ENCODE peak calls at places on chromosome 17, in eight cellular contexts. One of them, this sample, is unnamed.

GRCh38 chr17:82350182-82351030 is 8.6 kb upstream of the TEX19 start:
- DNase-seq in stimulated activated CD4-positive, alpha-beta T cell treated with anti-CD3 and anti-CD28 coated beads, Interleukin-4, amount 100 ng/mL, for 24 hours: peak; percentile 54
- DNase-seq in stimulated activated CD8-positive, alpha-beta memory T cell treated with anti-CD3 and anti-CD28 coated beads, Interleukin-4, amount 100 ng/mL, for 24 hours: peak; percentile 34
- DNase-seq in AML-193: peak; percentile 74
- DNase-seq in PC-9: peak; percentile 43
- DNase-seq in AG08395: no peak
- DNase-seq in transverse colon: peak; percentile 58
- DNase-seq in right lobe of liver: no peak
- DNase-seq in this sample: peak; percentile 44

GRCh38 chr17:59381716-59382570 is 50.5 kb downstream of the YPEL2 start:
- DNase-seq in stimulated activated CD4-positive, alpha-beta T cell treated with anti-CD3 and anti-CD28 coated beads, Interleukin-4, amount 100 ng/mL, for 24 hours: no peak
- DNase-seq in stimulated activated CD8-positive, alpha-beta memory T cell treated with anti-CD3 and anti-CD28 coated beads, Interleukin-4, amount 100 ng/mL, for 24 hours: no peak
- DNase-seq in AML-193: no peak
- DNase-seq in PC-9: no peak
- DNase-seq in AG08395: no peak
- DNase-seq in transverse colon: peak; percentile 76
- DNase-seq in right lobe of liver: peak; percentile 63
- DNase-seq in this sample: no peak

GRCh38 chr17:48134912-48135480 is 27.4 kb downstream of the SNX11 start:
- DNase-seq in stimulated activated CD4-positive, alpha-beta T cell treated with anti-CD3 and anti-CD28 coated beads, Interleukin-4, amount 100 ng/mL, for 24 hours: no peak
- DNase-seq in stimulated activated CD8-positive, alpha-beta memory T cell treated with anti-CD3 and anti-CD28 coated beads, Interleukin-4, amount 100 ng/mL, for 24 hours: no peak
- DNase-seq in AML-193: peak; percentile 12
- DNase-seq in PC-9: no peak
- DNase-seq in AG08395: no peak
- DNase-seq in transverse colon: no peak
- DNase-seq in right lobe of liver: no peak
- DNase-seq in this sample: no peak

GRCh38 chr17:40646791-40647548 is 648 bp downstream of the SMARCE1 start:
- DNase-seq in stimulated activated CD4-positive, alpha-beta T cell treated with anti-CD3 and anti-CD28 coated beads, Interleukin-4, amount 100 ng/mL, for 24 hours: peak; percentile 39
- DNase-seq in stimulated activated CD8-positive, alpha-beta memory T cell treated with anti-CD3 and anti-CD28 coated beads, Interleukin-4, amount 100 ng/mL, for 24 hours: no peak
- DNase-seq in AML-193: peak; percentile 42
- DNase-seq in PC-9: no peak
- DNase-seq in AG08395: peak; percentile 49
- DNase-seq in transverse colon: no peak
- DNase-seq in right lobe of liver: no peak
- DNase-seq in this sample: no peak

GRCh38 chr17:17670701-17671319 is 10.4 kb upstream of the RAI1 start:
- DNase-seq in stimulated activated CD4-positive, alpha-beta T cell treated with anti-CD3 and anti-CD28 coated beads, Interleukin-4, amount 100 ng/mL, for 24 hours: no peak
- DNase-seq in stimulated activated CD8-positive, alpha-beta memory T cell treated with anti-CD3 and anti-CD28 coated beads, Interleukin-4, amount 100 ng/mL, for 24 hours: no peak
- DNase-seq in AML-193: no peak
- DNase-seq in PC-9: no peak
- DNase-seq in AG08395: no peak
- DNase-seq in transverse colon: no peak
- DNase-seq in right lobe of liver: no peak
- DNase-seq in this sample: no peak

GRCh38 chr17:27533874-27534815 is 77.9 kb downstream of the KSR1 start:
- DNase-seq in stimulated activated CD4-positive, alpha-beta T cell treated with anti-CD3 and anti-CD28 coated beads, Interleukin-4, amount 100 ng/mL, for 24 hours: no peak
- DNase-seq in stimulated activated CD8-positive, alpha-beta memory T cell treated with anti-CD3 and anti-CD28 coated beads, Interleukin-4, amount 100 ng/mL, for 24 hours: no peak
- DNase-seq in AML-193: no peak
- DNase-seq in PC-9: peak; percentile 34
- DNase-seq in AG08395: peak; percentile 93
- DNase-seq in transverse colon: peak; percentile 33
- DNase-seq in right lobe of liver: no peak
- DNase-seq in this sample: no peak

GRCh38 chr17:45857977-45858708 is 13.5 kb downstream of the SPPL2C start:
- DNase-seq in stimulated activated CD4-positive, alpha-beta T cell treated with anti-CD3 and anti-CD28 coated beads, Interleukin-4, amount 100 ng/mL, for 24 hours: no peak
- DNase-seq in stimulated activated CD8-positive, alpha-beta memory T cell treated with anti-CD3 and anti-CD28 coated beads, Interleukin-4, amount 100 ng/mL, for 24 hours: no peak
- DNase-seq in AML-193: no peak
- DNase-seq in PC-9: peak; percentile 30
- DNase-seq in AG08395: peak; percentile 33
- DNase-seq in transverse colon: no peak
- DNase-seq in right lobe of liver: no peak
- DNase-seq in this sample: no peak

GRCh38 chr17:76273923-76274558 is 8.9 kb downstream of the UBALD2 start:
- DNase-seq in stimulated activated CD4-positive, alpha-beta T cell treated with anti-CD3 and anti-CD28 coated beads, Interleukin-4, amount 100 ng/mL, for 24 hours: no peak
- DNase-seq in stimulated activated CD8-positive, alpha-beta memory T cell treated with anti-CD3 and anti-CD28 coated beads, Interleukin-4, amount 100 ng/mL, for 24 hours: no peak
- DNase-seq in AML-193: no peak
- DNase-seq in PC-9: no peak
- DNase-seq in AG08395: no peak
- DNase-seq in transverse colon: no peak
- DNase-seq in right lobe of liver: no peak
- DNase-seq in this sample: no peak

GRCh38 chr17:30095507-30096244 is 20.9 kb upstream of the NSRP1 start:
- DNase-seq in stimulated activated CD4-positive, alpha-beta T cell treated with anti-CD3 and anti-CD28 coated beads, Interleukin-4, amount 100 ng/mL, for 24 hours: no peak
- DNase-seq in stimulated activated CD8-positive, alpha-beta memory T cell treated with anti-CD3 and anti-CD28 coated beads, Interleukin-4, amount 100 ng/mL, for 24 hours: no peak
- DNase-seq in AML-193: peak; percentile 79
- DNase-seq in PC-9: peak; percentile 33
- DNase-seq in AG08395: peak; percentile 75
- DNase-seq in transverse colon: no peak
- DNase-seq in right lobe of liver: no peak
- DNase-seq in this sample: no peak

GRCh38 chr17:48246623-48247022 is 139.1 kb downstream of the SNX11 start:
- DNase-seq in stimulated activated CD4-positive, alpha-beta T cell treated with anti-CD3 and anti-CD28 coated beads, Interleukin-4, amount 100 ng/mL, for 24 hours: no peak
- DNase-seq in stimulated activated CD8-positive, alpha-beta memory T cell treated with anti-CD3 and anti-CD28 coated beads, Interleukin-4, amount 100 ng/mL, for 24 hours: no peak
- DNase-seq in AML-193: no peak
- DNase-seq in PC-9: no peak
- DNase-seq in AG08395: no peak
- DNase-seq in transverse colon: no peak
- DNase-seq in right lobe of liver: no peak
- DNase-seq in this sample: no peak

GRCh38 chr17:10107320-10108165 is 90.9 kb downstream of the GAS7 start:
- DNase-seq in stimulated activated CD4-positive, alpha-beta T cell treated with anti-CD3 and anti-CD28 coated beads, Interleukin-4, amount 100 ng/mL, for 24 hours: no peak
- DNase-seq in stimulated activated CD8-positive, alpha-beta memory T cell treated with anti-CD3 and anti-CD28 coated beads, Interleukin-4, amount 100 ng/mL, for 24 hours: no peak
- DNase-seq in AML-193: no peak
- DNase-seq in PC-9: no peak
- DNase-seq in AG08395: no peak
- DNase-seq in transverse colon: no peak
- DNase-seq in right lobe of liver: peak; percentile 58
- DNase-seq in this sample: no peak

GRCh38 chr17:77287432-77288068 is 146.8 kb downstream of the SEC14L1 start:
- DNase-seq in stimulated activated CD4-positive, alpha-beta T cell treated with anti-CD3 and anti-CD28 coated beads, Interleukin-4, amount 100 ng/mL, for 24 hours: no peak
- DNase-seq in stimulated activated CD8-positive, alpha-beta memory T cell treated with anti-CD3 and anti-CD28 coated beads, Interleukin-4, amount 100 ng/mL, for 24 hours: no peak
- DNase-seq in AML-193: no peak
- DNase-seq in PC-9: peak; percentile 81
- DNase-seq in AG08395: peak; percentile 93
- DNase-seq in transverse colon: peak; percentile 70
- DNase-seq in right lobe of liver: peak; percentile 86
- DNase-seq in this sample: no peak

GRCh38 chr17:6456321-6456720 is 12.1 kb downstream of the PIMREG start:
- DNase-seq in stimulated activated CD4-positive, alpha-beta T cell treated with anti-CD3 and anti-CD28 coated beads, Interleukin-4, amount 100 ng/mL, for 24 hours: no peak
- DNase-seq in stimulated activated CD8-positive, alpha-beta memory T cell treated with anti-CD3 and anti-CD28 coated beads, Interleukin-4, amount 100 ng/mL, for 24 hours: no peak
- DNase-seq in AML-193: no peak
- DNase-seq in PC-9: no peak
- DNase-seq in AG08395: no peak
- DNase-seq in transverse colon: no peak
- DNase-seq in right lobe of liver: peak; percentile 30
- DNase-seq in this sample: no peak

GRCh38 chr17:57552114-57552601 is 192.9 kb downstream of the CCDC182 start:
- DNase-seq in stimulated activated CD4-positive, alpha-beta T cell treated with anti-CD3 and anti-CD28 coated beads, Interleukin-4, amount 100 ng/mL, for 24 hours: peak; percentile 11
- DNase-seq in stimulated activated CD8-positive, alpha-beta memory T cell treated with anti-CD3 and anti-CD28 coated beads, Interleukin-4, amount 100 ng/mL, for 24 hours: no peak
- DNase-seq in AML-193: no peak
- DNase-seq in PC-9: no peak
- DNase-seq in AG08395: peak; percentile 17
- DNase-seq in transverse colon: peak; percentile 39
- DNase-seq in right lobe of liver: no peak
- DNase-seq in this sample: no peak

GRCh38 chr17:46216682-46217081 is 23.5 kb upstream of the KANSL1 start:
- DNase-seq in stimulated activated CD4-positive, alpha-beta T cell treated with anti-CD3 and anti-CD28 coated beads, Interleukin-4, amount 100 ng/mL, for 24 hours: no peak
- DNase-seq in stimulated activated CD8-positive, alpha-beta memory T cell treated with anti-CD3 and anti-CD28 coated beads, Interleukin-4, amount 100 ng/mL, for 24 hours: no peak
- DNase-seq in AML-193: no peak
- DNase-seq in PC-9: no peak
- DNase-seq in AG08395: no peak
- DNase-seq in transverse colon: no peak
- DNase-seq in right lobe of liver: no peak
- DNase-seq in this sample: no peak

GRCh38 chr17:64007838-64008282 is 9.7 kb downstream of the PRR29 start:
- DNase-seq in stimulated activated CD4-positive, alpha-beta T cell treated with anti-CD3 and anti-CD28 coated beads, Interleukin-4, amount 100 ng/mL, for 24 hours: no peak
- DNase-seq in stimulated activated CD8-positive, alpha-beta memory T cell treated with anti-CD3 and anti-CD28 coated beads, Interleukin-4, amount 100 ng/mL, for 24 hours: no peak
- DNase-seq in AML-193: no peak
- DNase-seq in PC-9: no peak
- DNase-seq in AG08395: no peak
- DNase-seq in transverse colon: no peak
- DNase-seq in right lobe of liver: no peak
- DNase-seq in this sample: no peak

GRCh38 chr17:6755731-6756184 is at the start of gene XAF1:
- DNase-seq in stimulated activated CD4-positive, alpha-beta T cell treated with anti-CD3 and anti-CD28 coated beads, Interleukin-4, amount 100 ng/mL, for 24 hours: peak; percentile 40
- DNase-seq in stimulated activated CD8-positive, alpha-beta memory T cell treated with anti-CD3 and anti-CD28 coated beads, Interleukin-4, amount 100 ng/mL, for 24 hours: peak; percentile 12
- DNase-seq in AML-193: peak; percentile 13
- DNase-seq in PC-9: peak; percentile 32
- DNase-seq in AG08395: peak; percentile 27
- DNase-seq in transverse colon: peak; percentile 52
- DNase-seq in right lobe of liver: no peak
- DNase-seq in this sample: peak; percentile 30

GRCh38 chr17:8015957-8016631 is 13.7 kb downstream of the GUCY2D start:
- DNase-seq in stimulated activated CD4-positive, alpha-beta T cell treated with anti-CD3 and anti-CD28 coated beads, Interleukin-4, amount 100 ng/mL, for 24 hours: peak; percentile 14
- DNase-seq in stimulated activated CD8-positive, alpha-beta memory T cell treated with anti-CD3 and anti-CD28 coated beads, Interleukin-4, amount 100 ng/mL, for 24 hours: no peak
- DNase-seq in AML-193: no peak
- DNase-seq in PC-9: peak; percentile 47
- DNase-seq in AG08395: no peak
- DNase-seq in transverse colon: peak; percentile 63
- DNase-seq in right lobe of liver: no peak
- DNase-seq in this sample: peak; percentile 17

GRCh38 chr17:61251939-61252865 is 147.4 kb upstream of the TBX2 start:
- DNase-seq in stimulated activated CD4-positive, alpha-beta T cell treated with anti-CD3 and anti-CD28 coated beads, Interleukin-4, amount 100 ng/mL, for 24 hours: no peak
- DNase-seq in stimulated activated CD8-positive, alpha-beta memory T cell treated with anti-CD3 and anti-CD28 coated beads, Interleukin-4, amount 100 ng/mL, for 24 hours: no peak
- DNase-seq in AML-193: peak; percentile 100
- DNase-seq in PC-9: no peak
- DNase-seq in AG08395: peak; percentile 84
- DNase-seq in transverse colon: peak; percentile 84
- DNase-seq in right lobe of liver: peak; percentile 81
- DNase-seq in this sample: no peak

GRCh38 chr17:43713494-43714162 is 45.0 kb downstream of the SOST start:
- DNase-seq in stimulated activated CD4-positive, alpha-beta T cell treated with anti-CD3 and anti-CD28 coated beads, Interleukin-4, amount 100 ng/mL, for 24 hours: no peak
- DNase-seq in stimulated activated CD8-positive, alpha-beta memory T cell treated with anti-CD3 and anti-CD28 coated beads, Interleukin-4, amount 100 ng/mL, for 24 hours: no peak
- DNase-seq in AML-193: no peak
- DNase-seq in PC-9: peak; percentile 54
- DNase-seq in AG08395: peak; percentile 57
- DNase-seq in transverse colon: no peak
- DNase-seq in right lobe of liver: no peak
- DNase-seq in this sample: peak; percentile 37

GRCh38 chr17:8110456-8110804 is 7.9 kb downstream of the ALOXE3 start:
- DNase-seq in stimulated activated CD4-positive, alpha-beta T cell treated with anti-CD3 and anti-CD28 coated beads, Interleukin-4, amount 100 ng/mL, for 24 hours: no peak
- DNase-seq in stimulated activated CD8-positive, alpha-beta memory T cell treated with anti-CD3 and anti-CD28 coated beads, Interleukin-4, amount 100 ng/mL, for 24 hours: no peak
- DNase-seq in AML-193: no peak
- DNase-seq in PC-9: no peak
- DNase-seq in AG08395: no peak
- DNase-seq in transverse colon: no peak
- DNase-seq in right lobe of liver: no peak
- DNase-seq in this sample: no peak

GRCh38 chr17:48254896-48255295 is 147.3 kb downstream of the SNX11 start:
- DNase-seq in stimulated activated CD4-positive, alpha-beta T cell treated with anti-CD3 and anti-CD28 coated beads, Interleukin-4, amount 100 ng/mL, for 24 hours: no peak
- DNase-seq in stimulated activated CD8-positive, alpha-beta memory T cell treated with anti-CD3 and anti-CD28 coated beads, Interleukin-4, amount 100 ng/mL, for 24 hours: no peak
- DNase-seq in AML-193: no peak
- DNase-seq in PC-9: no peak
- DNase-seq in AG08395: peak; percentile 9
- DNase-seq in transverse colon: no peak
- DNase-seq in right lobe of liver: no peak
- DNase-seq in this sample: no peak

GRCh38 chr17:2050246-2050866 is 4.5 kb upstream of the HIC1 start:
- DNase-seq in stimulated activated CD4-positive, alpha-beta T cell treated with anti-CD3 and anti-CD28 coated beads, Interleukin-4, amount 100 ng/mL, for 24 hours: peak; percentile 71
- DNase-seq in stimulated activated CD8-positive, alpha-beta memory T cell treated with anti-CD3 and anti-CD28 coated beads, Interleukin-4, amount 100 ng/mL, for 24 hours: peak; percentile 54
- DNase-seq in AML-193: no peak
- DNase-seq in PC-9: peak; percentile 55
- DNase-seq in AG08395: peak; percentile 65
- DNase-seq in transverse colon: peak; percentile 68
- DNase-seq in right lobe of liver: peak; percentile 71
- DNase-seq in this sample: peak; percentile 70

GRCh38 chr17:13351046-13351445 is 250.7 kb downstream of the HS3ST3A1 start:
- DNase-seq in stimulated activated CD4-positive, alpha-beta T cell treated with anti-CD3 and anti-CD28 coated beads, Interleukin-4, amount 100 ng/mL, for 24 hours: no peak
- DNase-seq in stimulated activated CD8-positive, alpha-beta memory T cell treated with anti-CD3 and anti-CD28 coated beads, Interleukin-4, amount 100 ng/mL, for 24 hours: no peak
- DNase-seq in AML-193: no peak
- DNase-seq in PC-9: no peak
- DNase-seq in AG08395: peak; percentile 39
- DNase-seq in transverse colon: no peak
- DNase-seq in right lobe of liver: no peak
- DNase-seq in this sample: no peak

GRCh38 chr17:36934759-36935630 is 2.3 kb upstream of the LHX1 start:
- DNase-seq in stimulated activated CD4-positive, alpha-beta T cell treated with anti-CD3 and anti-CD28 coated beads, Interleukin-4, amount 100 ng/mL, for 24 hours: no peak
- DNase-seq in stimulated activated CD8-positive, alpha-beta memory T cell treated with anti-CD3 and anti-CD28 coated beads, Interleukin-4, amount 100 ng/mL, for 24 hours: no peak
- DNase-seq in AML-193: no peak
- DNase-seq in PC-9: no peak
- DNase-seq in AG08395: no peak
- DNase-seq in transverse colon: no peak
- DNase-seq in right lobe of liver: no peak
- DNase-seq in this sample: no peak

GRCh38 chr17:7460850-7461660 is 16.2 kb downstream of the CHRNB1 start:
- DNase-seq in stimulated activated CD4-positive, alpha-beta T cell treated with anti-CD3 and anti-CD28 coated beads, Interleukin-4, amount 100 ng/mL, for 24 hours: no peak
- DNase-seq in stimulated activated CD8-positive, alpha-beta memory T cell treated with anti-CD3 and anti-CD28 coated beads, Interleukin-4, amount 100 ng/mL, for 24 hours: no peak
- DNase-seq in AML-193: no peak
- DNase-seq in PC-9: no peak
- DNase-seq in AG08395: no peak
- DNase-seq in transverse colon: no peak
- DNase-seq in right lobe of liver: no peak
- DNase-seq in this sample: no peak

GRCh38 chr17:35764123-35764991 is 3.7 kb downstream of the C17orf50 start:
- DNase-seq in stimulated activated CD4-positive, alpha-beta T cell treated with anti-CD3 and anti-CD28 coated beads, Interleukin-4, amount 100 ng/mL, for 24 hours: peak; percentile 87
- DNase-seq in stimulated activated CD8-positive, alpha-beta memory T cell treated with anti-CD3 and anti-CD28 coated beads, Interleukin-4, amount 100 ng/mL, for 24 hours: peak; percentile 82
- DNase-seq in AML-193: peak; percentile 94
- DNase-seq in PC-9: peak; percentile 92
- DNase-seq in AG08395: peak; percentile 91
- DNase-seq in transverse colon: peak; percentile 93
- DNase-seq in right lobe of liver: peak; percentile 90
- DNase-seq in this sample: peak; percentile 91

GRCh38 chr17:78556812-78557211 is 20.4 kb downstream of the DNAH17 start:
- DNase-seq in stimulated activated CD4-positive, alpha-beta T cell treated with anti-CD3 and anti-CD28 coated beads, Interleukin-4, amount 100 ng/mL, for 24 hours: no peak
- DNase-seq in stimulated activated CD8-positive, alpha-beta memory T cell treated with anti-CD3 and anti-CD28 coated beads, Interleukin-4, amount 100 ng/mL, for 24 hours: no peak
- DNase-seq in AML-193: no peak
- DNase-seq in PC-9: no peak
- DNase-seq in AG08395: no peak
- DNase-seq in transverse colon: no peak
- DNase-seq in right lobe of liver: no peak
- DNase-seq in this sample: no peak

GRCh38 chr17:2064980-2065785 is 10.3 kb downstream of the HIC1 start:
- DNase-seq in stimulated activated CD4-positive, alpha-beta T cell treated with anti-CD3 and anti-CD28 coated beads, Interleukin-4, amount 100 ng/mL, for 24 hours: peak; percentile 73
- DNase-seq in stimulated activated CD8-positive, alpha-beta memory T cell treated with anti-CD3 and anti-CD28 coated beads, Interleukin-4, amount 100 ng/mL, for 24 hours: peak; percentile 61
- DNase-seq in AML-193: peak; percentile 15
- DNase-seq in PC-9: no peak
- DNase-seq in AG08395: no peak
- DNase-seq in transverse colon: peak; percentile 46
- DNase-seq in right lobe of liver: no peak
- DNase-seq in this sample: peak; percentile 71

GRCh38 chr17:63405741-63406261 is 40.3 kb downstream of the CYB561 start:
- DNase-seq in stimulated activated CD4-positive, alpha-beta T cell treated with anti-CD3 and anti-CD28 coated beads, Interleukin-4, amount 100 ng/mL, for 24 hours: no peak
- DNase-seq in stimulated activated CD8-positive, alpha-beta memory T cell treated with anti-CD3 and anti-CD28 coated beads, Interleukin-4, amount 100 ng/mL, for 24 hours: no peak
- DNase-seq in AML-193: peak; percentile 78
- DNase-seq in PC-9: no peak
- DNase-seq in AG08395: peak; percentile 65
- DNase-seq in transverse colon: no peak
- DNase-seq in right lobe of liver: no peak
- DNase-seq in this sample: no peak

GRCh38 chr17:58691701-58692238 is at the start of gene TEX14:
- DNase-seq in stimulated activated CD4-positive, alpha-beta T cell treated with anti-CD3 and anti-CD28 coated beads, Interleukin-4, amount 100 ng/mL, for 24 hours: no peak
- DNase-seq in stimulated activated CD8-positive, alpha-beta memory T cell treated with anti-CD3 and anti-CD28 coated beads, Interleukin-4, amount 100 ng/mL, for 24 hours: no peak
- DNase-seq in AML-193: no peak
- DNase-seq in PC-9: no peak
- DNase-seq in AG08395: no peak
- DNase-seq in transverse colon: no peak
- DNase-seq in right lobe of liver: no peak
- DNase-seq in this sample: no peak